ENCODE peak calls at places on chromosomes 3 and 15, in seven cellular contexts. V is AG08396; O is right lobe of liver; B is stimulated activated naive CD4-positive, alpha-beta T cell; K is NCI-H1092; W is left lung; P is endothelial cell. Y is an unnamed sample.

GRCh38 chr3:43405888-43406636 is 119.7 kb downstream of the SNRK start:
- DNase-seq in W (no peak), P (no peak), O (no peak), B (no peak), V (peak), K (no peak), Y (no peak)

GRCh38 chr15:83869329-83869728 is 215.4 kb downstream of the ADAMTSL3 start:
- DNase-seq in P (no peak), W (no peak), V (no peak), O (no peak), K (no peak), B (no peak), Y (no peak)

GRCh38 chr15:48427960-48428547 is 96.8 kb downstream of the DUT start:
- DNase-seq in K (no peak), V (peak), B (no peak), P (no peak), W (no peak), O (no peak), Y (no peak)

GRCh38 chr3:58222161-58222724 is 11.5 kb upstream of the DNASE1L3 start:
- DNase-seq in B (no peak), P (no peak), K (no peak), O (no peak), W (no peak), V (no peak), Y (no peak)

GRCh38 chr3:186931487-186932280 is 1.4 kb downstream of the ST6GAL1 start:
- DNase-seq in P (peak), W (peak), B (peak), K (no peak), V (no peak), O (peak), Y (peak)

GRCh38 chr15:70526221-70526973 is 237.0 kb downstream of the UACA start:
- DNase-seq in V (no peak), B (no peak), K (peak), P (no peak), O (no peak), W (no peak), Y (peak)

GRCh38 chr3:32975891-32976290 is 24.4 kb downstream of the CCR4 start:
- DNase-seq in P (no peak), W (no peak), B (no peak), K (no peak), V (no peak), O (no peak), Y (no peak)

GRCh38 chr3:124315215-124316033 is 323.5 kb upstream of the ROPN1 start:
- DNase-seq in P (no peak), V (peak), W (no peak), O (no peak), K (no peak), B (no peak), Y (no peak)